ENCODE peak calls at places on chromosome 12, in five cellular contexts. I is CD4-positive, alpha-beta T cell; V is CD4-positive, CD25-positive, alpha-beta regulatory T cell; D is naive thymus-derived CD4-positive, alpha-beta T cell; G is memory B cell. J is an unnamed sample.

GRCh38 chr12:132295101-132295526 is 34.3 kb downstream of the GALNT9 start:
- ATAC-seq in I (no peak), V (no peak), D (no peak), G (no peak), J (no peak)

GRCh38 chr12:72219937-72220336 is 52.2 kb upstream of the TRHDE start:
- ATAC-seq in I (no peak), V (no peak), D (no peak), G (no peak), J (no peak)

GRCh38 chr12:110217996-110218674 is 62.9 kb upstream of the ATP2A2 start:
- ATAC-seq in I (no peak), V (no peak), D (no peak), G (no peak), J (no peak)

GRCh38 chr12:120849765-120850164 is 54.4 kb downstream of the SPPL3 start:
- ATAC-seq in I (no peak), V (no peak), D (no peak), G (no peak), J (no peak)

GRCh38 chr12:96419576-96420254 is 19.5 kb upstream of the CDK17 start:
- ATAC-seq in I (no peak), V (no peak), D (no peak), G (peak; percentile 65), J (no peak)

GRCh38 chr12:70839544-70839943 is 81.0 kb downstream of the PTPRR start:
- ATAC-seq in I (no peak), V (no peak), D (no peak), G (no peak), J (no peak)

GRCh38 chr12:58105225-58106119 is 164.1 kb downstream of the ATP23 start:
- ATAC-seq in I (no peak), V (no peak), D (no peak), G (no peak), J (no peak)

GRCh38 chr12:39372204-39372925 is 70.6 kb downstream of the KIF21A start:
- ATAC-seq in I (no peak), V (no peak), D (no peak), G (no peak), J (no peak)

GRCh38 chr12:93256258-93256969 is 121.3 kb upstream of the NUDT4 start:
- ATAC-seq in I (no peak), V (no peak), D (no peak), G (no peak), J (no peak)

GRCh38 chr12:5973461-5974115 is 28.5 kb upstream of the ANO2 start:
- ATAC-seq in I (no peak), V (no peak), D (no peak), G (no peak), J (no peak)

GRCh38 chr12:9132008-9132535 is 16.4 kb upstream of the A2M start:
- ATAC-seq in I (no peak), V (no peak), D (no peak), G (no peak), J (no peak)

GRCh38 chr12:131959641-131960589 is 10.2 kb downstream of the EP400 start:
- ATAC-seq in I (no peak), V (no peak), D (no peak), G (no peak), J (no peak)

GRCh38 chr12:131536337-131536736 is 174.6 kb upstream of the SFSWAP start:
- ATAC-seq in I (peak; percentile 93), V (no peak), D (peak; percentile 86), G (no peak), J (no peak)

GRCh38 chr12:130813436-130813835 is 25.6 kb downstream of the STX2 start:
- ATAC-seq in I (no peak), V (no peak), D (no peak), G (no peak), J (no peak)